ENCODE peak calls at places on chromosomes 2 and 18, in six cellular contexts. K is HCT116, Q is HepG2, P is SK-N-SH, N is GM12878, C is K562. M is an unnamed sample.

GRCh38 chr18:42053188-42053781 is 98.3 kb downstream of the PIK3C3 start:
- DNase-seq in N (peak; percentile 4), K (peak; percentile 15), Q (peak; percentile 34), C (peak; percentile 23), P (peak; percentile 36), M (no peak)

GRCh38 chr2:69581774-69582581 is 61.6 kb downstream of the AAK1 start:
- DNase-seq in C (no peak), K (no peak), N (peak; percentile 40), Q (peak; percentile 60), P (no peak), M (no peak)

GRCh38 chr2:233267516-233268245 is 16.2 kb downstream of the ATG16L1 start:
- DNase-seq in C (no peak), P (no peak), N (peak; percentile 58), K (no peak), Q (no peak), M (no peak)

GRCh38 chr2:4674007-4674406 is 970.6 kb downstream of the DCDC2C start:
- DNase-seq in C (no peak), P (no peak), N (no peak), K (no peak), Q (no peak), M (no peak)

GRCh38 chr2:80326214-80326613 is 21.7 kb upstream of the LRRTM1 start:
- DNase-seq in P (peak; percentile 45), C (peak; percentile 12), N (peak; percentile 17), K (no peak), Q (peak; percentile 18), M (peak; percentile 17)

GRCh38 chr2:137969876-137970275 is 5.6 kb downstream of the HNMT start:
- DNase-seq in C (no peak), N (no peak), K (no peak), Q (no peak), P (no peak), M (no peak)

GRCh38 chr18:29749699-29750098 is 1292.8 kb downstream of the DSC3 start:
- DNase-seq in P (no peak), N (no peak), C (no peak), K (no peak), Q (no peak), M (no peak)

GRCh38 chr18:47595816-47596501 is 334.5 kb downstream of the SMAD2 start:
- DNase-seq in N (peak; percentile 8), P (no peak), K (peak; percentile 10), Q (peak; percentile 20), C (peak; percentile 50), M (peak; percentile 2)

GRCh38 chr18:26562568-26562967 is 14.2 kb upstream of the KCTD1 start:
- DNase-seq in Q (no peak), N (no peak), C (no peak), P (no peak), K (no peak), M (no peak)

GRCh38 chr2:39996653-39997080 is 217.6 kb upstream of the THUMPD2 start:
- DNase-seq in C (no peak), Q (no peak), K (peak; percentile 68), N (no peak), P (no peak), M (no peak)

GRCh38 chr2:240895656-240896388 is at the start of gene MAB21L4:
- DNase-seq in K (peak; percentile 58), N (no peak), Q (peak; percentile 45), C (no peak), P (no peak), M (no peak)

GRCh38 chr2:112048887-112049286 is 6.2 kb upstream of the TMEM87B start:
- DNase-seq in N (no peak), C (peak; percentile 27), Q (peak; percentile 71), P (peak; percentile 42), K (peak; percentile 59), M (peak; percentile 54)

GRCh38 chr2:70046534-70046933 is 40.7 kb upstream of the PCBP1 start:
- DNase-seq in P (no peak), C (no peak), N (no peak), K (no peak), Q (no peak), M (no peak)

GRCh38 chr2:196088209-196088608 is 19.6 kb upstream of the DNAH7 start:
- DNase-seq in C (no peak), Q (peak; percentile 88), P (no peak), K (no peak), N (no peak), M (no peak)

GRCh38 chr2:9099341-9099751 is 95.9 kb upstream of the MBOAT2 start:
- DNase-seq in K (no peak), P (no peak), N (peak; percentile 76), Q (peak; percentile 57), C (no peak), M (no peak)

GRCh38 chr2:71880846-71881610 is 266.6 kb downstream of the CYP26B1 start:
- DNase-seq in K (peak; percentile 53), C (peak; percentile 35), N (no peak), P (no peak), Q (peak; percentile 13), M (no peak)

GRCh38 chr2:169472249-169472648 is 7.0 kb upstream of the BBS5 start:
- DNase-seq in C (no peak), Q (no peak), P (no peak), K (no peak), N (no peak), M (no peak)

GRCh38 chr2:129167456-129167855 is 812.0 kb upstream of the RAB6C start:
- DNase-seq in P (no peak), K (no peak), Q (no peak), C (no peak), N (no peak), M (no peak)

GRCh38 chr2:129170570-129170969 is 808.9 kb upstream of the RAB6C start:
- DNase-seq in P (no peak), K (no peak), C (no peak), N (no peak), Q (no peak), M (no peak)

GRCh38 chr2:129164220-129164619 is 815.2 kb upstream of the RAB6C start:
- DNase-seq in P (peak; percentile 19), Q (no peak), C (no peak), K (no peak), N (no peak), M (no peak)

GRCh38 chr2:129160879-129161278 is 818.6 kb upstream of the RAB6C start:
- DNase-seq in Q (no peak), P (no peak), C (no peak), N (no peak), K (no peak), M (no peak)

GRCh38 chr2:129165001-129165400 is 814.5 kb upstream of the RAB6C start:
- DNase-seq in P (no peak), N (no peak), K (no peak), Q (no peak), C (no peak), M (no peak)
- TF ChIP-seq REST in P (no peak), N (no peak), K (no peak), Q (no peak), C (no peak), M (no peak)

GRCh38 chr2:46073540-46074018 is 223.6 kb upstream of the EPAS1 start:
- DNase-seq in C (no peak), K (peak; percentile 44), N (no peak), Q (peak; percentile 39), P (peak; percentile 74), M (peak; percentile 48)
- H3K4me3 ChIP-seq in C (no peak overlapping the region), K (peak overlapping the region; percentile 24), N (no peak overlapping the region), Q (no peak overlapping the region), P (peak overlapping the region; percentile 37), M (peak overlapping the region; percentile 5)

DNA sequence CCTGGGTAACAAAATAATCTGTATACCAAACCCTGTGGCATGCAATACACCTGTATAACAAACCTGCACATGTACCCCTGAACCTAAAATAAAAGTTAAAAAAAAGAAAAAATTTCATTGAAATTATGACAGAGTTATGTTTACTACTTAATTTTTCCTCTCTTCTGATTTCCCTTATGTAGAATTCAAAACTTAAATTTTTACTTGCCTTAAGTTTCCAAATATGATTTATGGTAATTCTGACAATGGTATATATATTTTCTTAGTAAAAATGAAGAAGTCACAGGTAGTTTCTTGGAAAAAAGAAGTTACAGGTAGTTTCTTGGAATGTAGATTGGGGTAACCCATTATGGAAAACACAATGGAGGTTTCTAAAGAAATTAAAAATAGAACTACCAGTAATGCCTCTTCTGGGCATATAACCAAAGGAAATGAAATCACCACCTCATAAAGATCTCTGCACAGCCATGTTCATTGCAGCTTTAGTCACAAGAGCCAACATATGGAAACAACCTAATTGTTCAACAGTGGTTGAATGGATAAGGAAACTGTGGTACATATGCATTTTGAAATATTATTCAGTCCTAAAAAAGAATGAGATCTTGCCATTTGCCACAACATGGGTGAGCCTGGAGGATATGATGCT is 164.9 kb downstream of the BABAM2 start:
- DNase-seq in N (no peak), P (no peak), C (no peak), K (no peak), Q (no peak), M (peak; percentile 8)
- TF ChIP-seq SIN3A in N (no peak), P (no peak), C (no peak), K (no peak), Q (no peak), M (no peak)

GRCh38 chr2:96468904-96469303 is 36.3 kb downstream of the NEURL3 start:
- DNase-seq in C (no peak), Q (no peak), N (no peak), P (no peak), K (no peak), M (no peak)

GRCh38 chr2:96463119-96463518 is 42.0 kb downstream of the NEURL3 start:
- DNase-seq in P (no peak), N (no peak), K (no peak), Q (no peak), C (no peak), M (no peak)

GRCh38 chr2:96464651-96465050 is 40.5 kb downstream of the NEURL3 start:
- DNase-seq in Q (no peak), N (no peak), K (no peak), P (no peak), C (no peak), M (no peak)

GRCh38 chr2:96464061-96464460 is 41.1 kb downstream of the NEURL3 start:
- DNase-seq in P (no peak), C (no peak), N (no peak), Q (no peak), K (no peak), M (no peak)
- TF ChIP-seq REST in P (no peak), C (no peak), N (no peak), Q (no peak), K (no peak), M (no peak)

DNA sequence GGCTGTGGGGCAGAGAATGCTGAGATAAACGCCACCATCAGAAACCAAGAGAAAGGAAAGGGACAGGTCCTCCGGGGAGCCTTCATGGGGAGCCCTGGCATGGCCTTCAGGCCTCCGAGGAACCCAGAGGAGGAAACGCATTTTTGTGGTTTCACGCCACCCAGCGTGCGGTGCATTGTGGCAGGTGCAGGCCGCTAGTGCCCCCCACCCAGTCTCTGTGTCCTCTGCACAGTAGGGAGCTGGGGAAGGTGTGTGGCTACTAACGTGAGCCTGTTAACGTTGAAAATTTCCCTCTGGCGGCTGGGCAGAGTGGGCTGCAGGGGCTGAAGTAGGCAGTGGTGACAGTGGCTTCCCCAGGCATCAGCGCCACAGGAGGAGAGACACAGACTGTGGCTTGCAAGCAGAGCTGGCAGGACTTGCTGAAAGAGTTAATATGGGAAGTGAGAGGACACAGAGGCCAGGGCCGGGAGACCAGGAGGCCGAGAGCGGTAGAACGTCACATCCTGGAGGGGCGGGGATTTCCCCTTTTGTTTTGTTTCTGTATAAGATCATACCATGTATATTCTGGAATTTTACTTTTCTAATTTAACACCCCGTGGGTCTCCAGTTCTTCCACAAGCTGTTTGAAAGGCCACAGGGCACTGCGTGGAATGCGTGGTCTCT is 166.9 kb downstream of the GBX2 start:
- DNase-seq in K (no peak), N (no peak), C (no peak), Q (no peak), P (no peak), M (no peak)
- H3K4me3 ChIP-seq in K (no peak overlapping the region), N (no peak overlapping the region), C (no peak overlapping the region), Q (no peak overlapping the region), P (no peak overlapping the region), M (no peak overlapping the region)

M was measured in Panc1.